ENCODE peak calls at places on chromosomes 1 and 21, in four cellular contexts. One of them, this sample, is unnamed.

GRCh38 chr21:44298301-44298700 is 1.6 kb upstream of the PFKL start:
- DNase-seq in neural crest cell: no peak
- DNase-seq in WERI-Rb-1: no peak
- DNase-seq in progenitor cell of endocrine pancreas: no peak
- DNase-seq in this sample: peak

GRCh38 chr1:54519709-54520108 is 28.3 kb upstream of the ACOT11 start:
- DNase-seq in neural crest cell: no peak
- DNase-seq in WERI-Rb-1: peak
- DNase-seq in progenitor cell of endocrine pancreas: no peak
- DNase-seq in this sample: no peak

GRCh38 chr1:88701275-88701674 is 17.2 kb downstream of the PKN2 start:
- DNase-seq in neural crest cell: no peak
- DNase-seq in WERI-Rb-1: no peak
- DNase-seq in progenitor cell of endocrine pancreas: no peak
- DNase-seq in this sample: peak

GRCh38 chr1:85396194-85396593 is 68.8 kb downstream of the DDAH1 start:
- DNase-seq in neural crest cell: no peak
- DNase-seq in WERI-Rb-1: no peak
- DNase-seq in progenitor cell of endocrine pancreas: no peak
- DNase-seq in this sample: no peak

GRCh38 chr1:147579532-147580199 is 38.4 kb downstream of the BCL9 start:
- DNase-seq in neural crest cell: no peak
- DNase-seq in WERI-Rb-1: no peak
- DNase-seq in progenitor cell of endocrine pancreas: peak
- DNase-seq in this sample: peak

GRCh38 chr1:23646086-23646485 is 45.5 kb upstream of the RPL11 start:
- DNase-seq in neural crest cell: no peak
- DNase-seq in WERI-Rb-1: no peak
- DNase-seq in progenitor cell of endocrine pancreas: no peak
- DNase-seq in this sample: no peak

GRCh38 chr21:15592271-15592860 is 137.4 kb upstream of the USP25 start:
- DNase-seq in neural crest cell: peak
- DNase-seq in WERI-Rb-1: no peak
- DNase-seq in progenitor cell of endocrine pancreas: no peak
- DNase-seq in this sample: peak

GRCh38 chr1:198904356-198904755 is 265.5 kb downstream of the PTPRC start:
- DNase-seq in neural crest cell: no peak
- DNase-seq in WERI-Rb-1: no peak
- DNase-seq in progenitor cell of endocrine pancreas: no peak
- DNase-seq in this sample: no peak

GRCh38 chr1:86388777-86389176 is 7.3 kb downstream of the ODF2L start:
- DNase-seq in neural crest cell: no peak
- DNase-seq in WERI-Rb-1: no peak
- DNase-seq in progenitor cell of endocrine pancreas: no peak
- DNase-seq in this sample: no peak

GRCh38 chr1:3727825-3728776 is 24.1 kb upstream of the CCDC27 start:
- DNase-seq in neural crest cell: no peak
- DNase-seq in WERI-Rb-1: no peak
- DNase-seq in progenitor cell of endocrine pancreas: no peak
- DNase-seq in this sample: no peak

GRCh38 chr1:39394598-39394997 is 96.8 kb upstream of the BMP8A start:
- DNase-seq in neural crest cell: no peak
- DNase-seq in WERI-Rb-1: no peak
- DNase-seq in progenitor cell of endocrine pancreas: no peak
- DNase-seq in this sample: peak

GRCh38 chr1:6891781-6892579 is 106.7 kb downstream of the CAMTA1 start:
- DNase-seq in neural crest cell: no peak
- DNase-seq in WERI-Rb-1: no peak
- DNase-seq in progenitor cell of endocrine pancreas: no peak
- DNase-seq in this sample: no peak

GRCh38 chr1:11680270-11681070 is 478 bp downstream of the MAD2L2 start:
- DNase-seq in neural crest cell: no peak
- DNase-seq in WERI-Rb-1: no peak
- DNase-seq in progenitor cell of endocrine pancreas: no peak
- DNase-seq in this sample: no peak

GRCh38 chr1:237873487-237873927 is 17.2 kb downstream of the ZP4 start:
- DNase-seq in neural crest cell: no peak
- DNase-seq in WERI-Rb-1: peak
- DNase-seq in progenitor cell of endocrine pancreas: no peak
- DNase-seq in this sample: no peak

GRCh38 chr1:45334308-45335245 is 5.4 kb upstream of the TOE1 start:
- DNase-seq in neural crest cell: no peak
- DNase-seq in WERI-Rb-1: peak
- DNase-seq in progenitor cell of endocrine pancreas: no peak
- DNase-seq in this sample: no peak

GRCh38 chr1:1340791-1341548 is 8.2 kb downstream of the DVL1 start:
- DNase-seq in neural crest cell: no peak
- DNase-seq in WERI-Rb-1: no peak
- DNase-seq in progenitor cell of endocrine pancreas: no peak
- DNase-seq in this sample: no peak

GRCh38 chr1:207910678-207911354 is at the start of gene CD34:
- DNase-seq in neural crest cell: peak
- DNase-seq in WERI-Rb-1: peak
- DNase-seq in progenitor cell of endocrine pancreas: no peak
- DNase-seq in this sample: no peak

GRCh38 chr1:60920561-60920960 is 161.8 kb upstream of the NFIA start:
- DNase-seq in neural crest cell: no peak
- DNase-seq in WERI-Rb-1: no peak
- DNase-seq in progenitor cell of endocrine pancreas: no peak
- DNase-seq in this sample: no peak

GRCh38 chr1:24959623-24959975 is 29.5 kb upstream of the RUNX3 start:
- DNase-seq in neural crest cell: no peak
- DNase-seq in WERI-Rb-1: no peak
- DNase-seq in progenitor cell of endocrine pancreas: no peak
- DNase-seq in this sample: no peak

GRCh38 chr1:1371741-1372711 is 3.0 kb downstream of the AURKAIP1 start:
- DNase-seq in neural crest cell: peak
- DNase-seq in WERI-Rb-1: peak
- DNase-seq in progenitor cell of endocrine pancreas: peak
- DNase-seq in this sample: peak

GRCh38 chr1:180184041-180184440 is 29.4 kb downstream of the QSOX1 start:
- DNase-seq in neural crest cell: no peak
- DNase-seq in WERI-Rb-1: no peak
- DNase-seq in progenitor cell of endocrine pancreas: no peak
- DNase-seq in this sample: no peak

GRCh38 chr1:20698195-20698910 is 19.5 kb downstream of the KIF17 start:
- DNase-seq in neural crest cell: no peak
- DNase-seq in WERI-Rb-1: no peak
- DNase-seq in progenitor cell of endocrine pancreas: no peak
- DNase-seq in this sample: no peak

GRCh38 chr1:61318319-61319125 is 236.2 kb downstream of the NFIA start:
- DNase-seq in neural crest cell: no peak
- DNase-seq in WERI-Rb-1: no peak
- DNase-seq in progenitor cell of endocrine pancreas: no peak
- DNase-seq in this sample: peak

GRCh38 chr1:236489710-236490377 is 33.9 kb upstream of the LGALS8 start:
- DNase-seq in neural crest cell: no peak
- DNase-seq in WERI-Rb-1: peak
- DNase-seq in progenitor cell of endocrine pancreas: no peak
- DNase-seq in this sample: peak

GRCh38 chr1:192763756-192764155 is 45.1 kb upstream of the RGS2 start:
- DNase-seq in neural crest cell: no peak
- DNase-seq in WERI-Rb-1: no peak
- DNase-seq in progenitor cell of endocrine pancreas: no peak
- DNase-seq in this sample: no peak

GRCh38 chr1:180633092-180634045 is 1.5 kb downstream of the XPR1 start:
- DNase-seq in neural crest cell: no peak
- DNase-seq in WERI-Rb-1: no peak
- DNase-seq in progenitor cell of endocrine pancreas: no peak
- DNase-seq in this sample: no peak

GRCh38 chr1:21926814-21927530 is 10.1 kb downstream of the HSPG2 start:
- DNase-seq in neural crest cell: no peak
- DNase-seq in WERI-Rb-1: no peak
- DNase-seq in progenitor cell of endocrine pancreas: no peak
- DNase-seq in this sample: no peak

GRCh38 chr21:31446206-31446900 is 102.3 kb upstream of the TIAM1 start:
- DNase-seq in neural crest cell: no peak
- DNase-seq in WERI-Rb-1: no peak
- DNase-seq in progenitor cell of endocrine pancreas: no peak
- DNase-seq in this sample: no peak

GRCh38 chr1:172745014-172745413 is 86.1 kb downstream of the FASLG start:
- DNase-seq in neural crest cell: no peak
- DNase-seq in WERI-Rb-1: peak
- DNase-seq in progenitor cell of endocrine pancreas: no peak
- DNase-seq in this sample: peak

GRCh38 chr1:2526824-2527552 is 592 bp upstream of the PANK4 start:
- DNase-seq in neural crest cell: no peak
- DNase-seq in WERI-Rb-1: no peak
- DNase-seq in progenitor cell of endocrine pancreas: no peak
- DNase-seq in this sample: peak

GRCh38 chr1:3998086-3998485 is 98.0 kb upstream of the C1orf174 start:
- DNase-seq in neural crest cell: no peak
- DNase-seq in WERI-Rb-1: no peak
- DNase-seq in progenitor cell of endocrine pancreas: no peak
- DNase-seq in this sample: no peak

GRCh38 chr1:240245629-240246020 is 153.9 kb downstream of the FMN2 start:
- DNase-seq in neural crest cell: no peak
- DNase-seq in WERI-Rb-1: no peak
- DNase-seq in progenitor cell of endocrine pancreas: no peak
- DNase-seq in this sample: no peak

GRCh38 chr21:41447356-41447755 is 21.3 kb downstream of the MX1 start:
- DNase-seq in neural crest cell: no peak
- DNase-seq in WERI-Rb-1: no peak
- DNase-seq in progenitor cell of endocrine pancreas: no peak
- DNase-seq in this sample: no peak

GRCh38 chr1:93559045-93559444 is 111.1 kb downstream of the FNBP1L start:
- DNase-seq in neural crest cell: no peak
- DNase-seq in WERI-Rb-1: no peak
- DNase-seq in progenitor cell of endocrine pancreas: no peak
- DNase-seq in this sample: no peak

GRCh38 chr1:161193561-161194235 is 5.2 kb downstream of the ADAMTS4 start:
- DNase-seq in neural crest cell: no peak
- DNase-seq in WERI-Rb-1: no peak
- DNase-seq in progenitor cell of endocrine pancreas: no peak
- DNase-seq in this sample: no peak
- TF ChIP-seq CTCF in neural crest cell: no peak
- TF ChIP-seq CTCF in WERI-Rb-1: peak
- TF ChIP-seq CTCF in progenitor cell of endocrine pancreas: no peak
- TF ChIP-seq CTCF in this sample: no peak

GRCh38 chr1:31683997-31684396 is 19.8 kb downstream of the COL16A1 start:
- DNase-seq in neural crest cell: no peak
- DNase-seq in WERI-Rb-1: peak
- DNase-seq in progenitor cell of endocrine pancreas: no peak
- DNase-seq in this sample: peak
- TF ChIP-seq CTCF in neural crest cell: peak
- TF ChIP-seq CTCF in WERI-Rb-1: peak
- TF ChIP-seq CTCF in progenitor cell of endocrine pancreas: peak
- TF ChIP-seq CTCF in this sample: peak

GRCh38 chr1:30087465-30087864 is 635.9 kb downstream of the MATN1 start:
- DNase-seq in neural crest cell: no peak
- DNase-seq in WERI-Rb-1: peak
- DNase-seq in progenitor cell of endocrine pancreas: no peak
- DNase-seq in this sample: no peak
- TF ChIP-seq CTCF in neural crest cell: peak
- TF ChIP-seq CTCF in WERI-Rb-1: peak
- TF ChIP-seq CTCF in progenitor cell of endocrine pancreas: peak
- TF ChIP-seq CTCF in this sample: no peak

GRCh38 chr1:113805256-113805531 is 7.1 kb downstream of the RSBN1 start:
- DNase-seq in neural crest cell: no peak
- DNase-seq in WERI-Rb-1: no peak
- DNase-seq in progenitor cell of endocrine pancreas: no peak
- DNase-seq in this sample: no peak
- TF ChIP-seq CTCF in neural crest cell: no peak
- TF ChIP-seq CTCF in WERI-Rb-1: no peak
- TF ChIP-seq CTCF in progenitor cell of endocrine pancreas: no peak
- TF ChIP-seq CTCF in this sample: no peak

GRCh38 chr1:176944606-176945005 is 219.9 kb downstream of the ASTN1 start:
- DNase-seq in neural crest cell: no peak
- DNase-seq in WERI-Rb-1: no peak
- DNase-seq in progenitor cell of endocrine pancreas: no peak
- DNase-seq in this sample: no peak

GRCh38 chr1:176943783-176944182 is 220.7 kb downstream of the ASTN1 start:
- DNase-seq in neural crest cell: no peak
- DNase-seq in WERI-Rb-1: no peak
- DNase-seq in progenitor cell of endocrine pancreas: no peak
- DNase-seq in this sample: no peak

GRCh38 chr1:176939993-176940392 is 224.5 kb downstream of the ASTN1 start:
- DNase-seq in neural crest cell: no peak
- DNase-seq in WERI-Rb-1: no peak
- DNase-seq in progenitor cell of endocrine pancreas: no peak
- DNase-seq in this sample: no peak

GRCh38 chr1:176938375-176938774 is 226.1 kb downstream of the ASTN1 start:
- DNase-seq in neural crest cell: no peak
- DNase-seq in WERI-Rb-1: no peak
- DNase-seq in progenitor cell of endocrine pancreas: no peak
- DNase-seq in this sample: peak

DNA sequence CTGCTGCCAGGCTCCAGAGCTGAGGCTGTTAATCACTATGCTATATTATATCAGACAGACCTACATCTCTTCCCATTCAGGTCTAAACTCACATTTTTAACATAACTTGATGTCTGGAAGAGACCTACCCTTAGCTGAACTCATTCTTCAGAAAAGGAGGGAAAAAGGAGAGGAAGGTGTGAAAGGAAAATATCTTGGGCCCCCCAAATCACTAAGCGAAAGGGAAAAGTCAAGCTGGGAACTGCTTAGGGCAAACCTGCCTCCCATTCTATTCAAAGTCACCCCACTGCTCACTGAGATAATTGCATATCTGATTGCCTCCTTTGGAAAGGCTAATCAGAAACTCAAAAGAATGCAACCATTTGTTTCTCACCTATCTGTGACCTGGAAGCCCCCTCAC is 222.2 kb downstream of the ASTN1 start:
- DNase-seq in neural crest cell: no peak
- DNase-seq in WERI-Rb-1: no peak
- DNase-seq in progenitor cell of endocrine pancreas: no peak
- DNase-seq in this sample: no peak
- TF ChIP-seq CTCF in neural crest cell: no peak
- TF ChIP-seq CTCF in WERI-Rb-1: no peak
- TF ChIP-seq CTCF in progenitor cell of endocrine pancreas: no peak
- TF ChIP-seq CTCF in this sample: no peak

DNA sequence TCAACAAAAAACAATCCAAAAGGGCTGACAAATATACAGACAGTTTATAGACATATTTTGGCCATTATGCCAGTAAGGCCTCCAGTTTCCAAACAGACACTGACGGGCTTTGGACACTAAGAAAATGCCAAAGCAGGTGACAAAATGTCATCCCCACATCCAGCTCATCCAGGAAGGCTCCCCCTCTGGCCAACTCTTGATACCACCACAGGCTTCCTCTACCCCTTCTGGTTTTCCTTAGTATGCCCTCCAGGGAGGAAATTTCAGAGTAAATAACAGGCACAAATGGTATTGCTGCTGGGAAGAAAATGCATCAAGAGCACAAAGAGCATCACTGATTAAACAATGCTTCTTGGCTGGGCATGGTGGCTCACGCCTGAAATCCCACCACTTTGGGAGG is 225.3 kb downstream of the VAV3 start:
- DNase-seq in neural crest cell: no peak
- DNase-seq in WERI-Rb-1: no peak
- DNase-seq in progenitor cell of endocrine pancreas: no peak
- DNase-seq in this sample: no peak
- TF ChIP-seq CTCF in neural crest cell: peak
- TF ChIP-seq CTCF in WERI-Rb-1: peak
- TF ChIP-seq CTCF in progenitor cell of endocrine pancreas: peak
- TF ChIP-seq CTCF in this sample: no peak

This sample was measured in GM12865.